ENCODE peak calls at places on chromosomes 2 and 18, in seven cellular contexts. One of them, this sample, is unnamed.
A peak's percentile ranks its signal among the peaks of the same experiment; 100 is the strongest.

GRCh38 chr18:68262697-68263293 is 452.1 kb downstream of the TMX3 start:
- DNase-seq in endodermal cell: no peak
- DNase-seq in epithelial cell of esophagus: peak; percentile 81
- DNase-seq in psoas muscle: no peak
- DNase-seq in fibroblast of the aortic adventitia: peak; percentile 70
- DNase-seq in endothelial cell of umbilical vein: peak; percentile 27
- DNase-seq in K562: no peak
- DNase-seq in this sample: no peak

GRCh38 chr2:191804711-191805230 is 42.1 kb downstream of the CAVIN2 start:
- DNase-seq in psoas muscle: no peak
- DNase-seq in epithelial cell of esophagus: no peak
- DNase-seq in endodermal cell: no peak
- DNase-seq in fibroblast of the aortic adventitia: no peak
- DNase-seq in endothelial cell of umbilical vein: no peak
- DNase-seq in K562: no peak
- DNase-seq in this sample: no peak

GRCh38 chr2:75238670-75239330 is 39.5 kb upstream of the TACR1 start:
- DNase-seq in psoas muscle: no peak
- DNase-seq in K562: no peak
- DNase-seq in endodermal cell: no peak
- DNase-seq in epithelial cell of esophagus: peak; percentile 80
- DNase-seq in fibroblast of the aortic adventitia: peak; percentile 77
- DNase-seq in endothelial cell of umbilical vein: no peak
- DNase-seq in this sample: no peak

GRCh38 chr2:143607446-143608110 is 478.4 kb downstream of the ARHGAP15 start:
- DNase-seq in fibroblast of the aortic adventitia: no peak
- DNase-seq in endothelial cell of umbilical vein: no peak
- DNase-seq in endodermal cell: no peak
- DNase-seq in psoas muscle: no peak
- DNase-seq in K562: no peak
- DNase-seq in epithelial cell of esophagus: no peak
- DNase-seq in this sample: no peak

GRCh38 chr2:30661173-30662107 is 145.8 kb downstream of the CAPN13 start:
- DNase-seq in endothelial cell of umbilical vein: no peak
- DNase-seq in fibroblast of the aortic adventitia: peak; percentile 38
- DNase-seq in endodermal cell: no peak
- DNase-seq in K562: peak; percentile 19
- DNase-seq in epithelial cell of esophagus: no peak
- DNase-seq in psoas muscle: no peak
- DNase-seq in this sample: no peak

GRCh38 chr18:77206676-77207370 is 42.8 kb upstream of the GALR1 start:
- DNase-seq in epithelial cell of esophagus: no peak
- DNase-seq in fibroblast of the aortic adventitia: peak; percentile 91
- DNase-seq in psoas muscle: peak; percentile 83
- DNase-seq in endodermal cell: no peak
- DNase-seq in endothelial cell of umbilical vein: no peak
- DNase-seq in K562: no peak
- DNase-seq in this sample: no peak

GRCh38 chr2:100662866-100663265 is 100.1 kb downstream of the PDCL3 start:
- DNase-seq in endothelial cell of umbilical vein: no peak
- DNase-seq in epithelial cell of esophagus: no peak
- DNase-seq in psoas muscle: no peak
- DNase-seq in fibroblast of the aortic adventitia: no peak
- DNase-seq in K562: no peak
- DNase-seq in endodermal cell: no peak
- DNase-seq in this sample: no peak

GRCh38 chr2:225091336-225091735 is 49.1 kb upstream of the DOCK10 start:
- DNase-seq in K562: no peak
- DNase-seq in endothelial cell of umbilical vein: no peak
- DNase-seq in epithelial cell of esophagus: peak; percentile 95
- DNase-seq in fibroblast of the aortic adventitia: peak; percentile 76
- DNase-seq in endodermal cell: no peak
- DNase-seq in psoas muscle: no peak
- DNase-seq in this sample: no peak

GRCh38 chr2:44748-45341 is 1.5 kb downstream of the FAM110C start:
- DNase-seq in K562: no peak
- DNase-seq in psoas muscle: no peak
- DNase-seq in endodermal cell: peak; percentile 55
- DNase-seq in epithelial cell of esophagus: peak; percentile 36
- DNase-seq in fibroblast of the aortic adventitia: no peak
- DNase-seq in endothelial cell of umbilical vein: no peak
- DNase-seq in this sample: peak; percentile 85

GRCh38 chr2:188576657-188577056 is 285.0 kb downstream of the GULP1 start:
- DNase-seq in epithelial cell of esophagus: no peak
- DNase-seq in endodermal cell: no peak
- DNase-seq in fibroblast of the aortic adventitia: peak; percentile 69
- DNase-seq in endothelial cell of umbilical vein: no peak
- DNase-seq in psoas muscle: no peak
- DNase-seq in K562: no peak
- DNase-seq in this sample: no peak

GRCh38 chr2:162138310-162138709 is 13.7 kb downstream of the GCG start:
- DNase-seq in endodermal cell: no peak
- DNase-seq in psoas muscle: no peak
- DNase-seq in endothelial cell of umbilical vein: no peak
- DNase-seq in epithelial cell of esophagus: no peak
- DNase-seq in K562: no peak
- DNase-seq in fibroblast of the aortic adventitia: no peak
- DNase-seq in this sample: no peak

GRCh38 chr2:234109321-234109720 is 58.8 kb downstream of the SPP2 start:
- DNase-seq in K562: no peak
- DNase-seq in fibroblast of the aortic adventitia: no peak
- DNase-seq in psoas muscle: no peak
- DNase-seq in endodermal cell: no peak
- DNase-seq in endothelial cell of umbilical vein: no peak
- DNase-seq in epithelial cell of esophagus: no peak
- DNase-seq in this sample: no peak

GRCh38 chr2:230925879-230926765 is 1.1 kb upstream of the GPR55 start:
- DNase-seq in psoas muscle: no peak
- DNase-seq in fibroblast of the aortic adventitia: no peak
- DNase-seq in endothelial cell of umbilical vein: no peak
- DNase-seq in K562: no peak
- DNase-seq in endodermal cell: peak; percentile 70
- DNase-seq in epithelial cell of esophagus: peak; percentile 46
- DNase-seq in this sample: no peak

GRCh38 chr2:206993512-206993911 is 54.2 kb downstream of the CPO start:
- DNase-seq in endodermal cell: no peak
- DNase-seq in K562: no peak
- DNase-seq in psoas muscle: no peak
- DNase-seq in fibroblast of the aortic adventitia: no peak
- DNase-seq in endothelial cell of umbilical vein: no peak
- DNase-seq in epithelial cell of esophagus: no peak
- DNase-seq in this sample: no peak

GRCh38 chr18:50311573-50312106 is 24.1 kb upstream of the CXXC1 start:
- DNase-seq in psoas muscle: no peak
- DNase-seq in endodermal cell: no peak
- DNase-seq in K562: no peak
- DNase-seq in epithelial cell of esophagus: no peak
- DNase-seq in fibroblast of the aortic adventitia: no peak
- DNase-seq in endothelial cell of umbilical vein: no peak
- DNase-seq in this sample: peak; percentile 47

GRCh38 chr2:191935247-191935646 is 88.4 kb upstream of the CAVIN2 start:
- DNase-seq in fibroblast of the aortic adventitia: no peak
- DNase-seq in endothelial cell of umbilical vein: no peak
- DNase-seq in epithelial cell of esophagus: no peak
- DNase-seq in endodermal cell: peak; percentile 47
- DNase-seq in K562: no peak
- DNase-seq in psoas muscle: no peak
- DNase-seq in this sample: no peak

GRCh38 chr18:49813071-49813320 is 337 bp downstream of the ACAA2 start:
- DNase-seq in endodermal cell: no peak
- DNase-seq in psoas muscle: peak; percentile 62
- DNase-seq in epithelial cell of esophagus: peak; percentile 25
- DNase-seq in fibroblast of the aortic adventitia: peak; percentile 41
- DNase-seq in endothelial cell of umbilical vein: peak; percentile 64
- DNase-seq in K562: peak; percentile 18
- DNase-seq in this sample: no peak

GRCh38 chr2:132441051-132441450 is 24.4 kb downstream of the GPR39 start:
- DNase-seq in psoas muscle: no peak
- DNase-seq in epithelial cell of esophagus: no peak
- DNase-seq in K562: no peak
- DNase-seq in endodermal cell: no peak
- DNase-seq in fibroblast of the aortic adventitia: no peak
- DNase-seq in endothelial cell of umbilical vein: no peak
- DNase-seq in this sample: no peak

GRCh38 chr2:219574509-219575311 is 2.6 kb downstream of the INHA start:
- DNase-seq in endothelial cell of umbilical vein: no peak
- DNase-seq in endodermal cell: no peak
- DNase-seq in epithelial cell of esophagus: no peak
- DNase-seq in psoas muscle: no peak
- DNase-seq in fibroblast of the aortic adventitia: no peak
- DNase-seq in K562: no peak
- DNase-seq in this sample: no peak

GRCh38 chr2:119702918-119703401 is 24.0 kb downstream of the TMEM177 start:
- DNase-seq in endothelial cell of umbilical vein: peak; percentile 67
- DNase-seq in K562: peak; percentile 83
- DNase-seq in psoas muscle: peak; percentile 80
- DNase-seq in epithelial cell of esophagus: peak; percentile 62
- DNase-seq in fibroblast of the aortic adventitia: peak; percentile 60
- DNase-seq in endodermal cell: peak; percentile 96
- DNase-seq in this sample: peak; percentile 75

GRCh38 chr18:24937624-24938285 is 414.2 kb downstream of the ZNF521 start:
- DNase-seq in psoas muscle: no peak
- DNase-seq in fibroblast of the aortic adventitia: no peak
- DNase-seq in epithelial cell of esophagus: no peak
- DNase-seq in K562: no peak
- DNase-seq in endodermal cell: no peak
- DNase-seq in endothelial cell of umbilical vein: no peak
- DNase-seq in this sample: no peak

GRCh38 chr2:73920577-73921545 is 5.8 kb upstream of the DGUOK start:
- DNase-seq in psoas muscle: peak; percentile 57
- DNase-seq in endodermal cell: peak; percentile 92
- DNase-seq in endothelial cell of umbilical vein: peak; percentile 16
- DNase-seq in epithelial cell of esophagus: peak; percentile 36
- DNase-seq in K562: peak; percentile 87
- DNase-seq in fibroblast of the aortic adventitia: no peak
- DNase-seq in this sample: peak; percentile 43

GRCh38 chr2:174492963-174493431 is 6.2 kb upstream of the GPR155 start:
- DNase-seq in K562: no peak
- DNase-seq in endothelial cell of umbilical vein: no peak
- DNase-seq in endodermal cell: no peak
- DNase-seq in epithelial cell of esophagus: no peak
- DNase-seq in psoas muscle: no peak
- DNase-seq in fibroblast of the aortic adventitia: peak; percentile 4
- DNase-seq in this sample: no peak
- H3K4me3 ChIP-seq in K562: no peak overlapping the region
- H3K4me3 ChIP-seq in endothelial cell of umbilical vein: no peak overlapping the region
- H3K4me3 ChIP-seq in endodermal cell: no peak overlapping the region
- H3K4me3 ChIP-seq in epithelial cell of esophagus: no peak overlapping the region
- H3K4me3 ChIP-seq in psoas muscle: no peak overlapping the region
- H3K4me3 ChIP-seq in fibroblast of the aortic adventitia: no peak overlapping the region
- H3K4me3 ChIP-seq in this sample: no peak overlapping the region

GRCh38 chr2:11953258-11953657 is 206.8 kb downstream of the LPIN1 start:
- DNase-seq in K562: no peak
- DNase-seq in endodermal cell: no peak
- DNase-seq in psoas muscle: no peak
- DNase-seq in fibroblast of the aortic adventitia: no peak
- DNase-seq in endothelial cell of umbilical vein: no peak
- DNase-seq in epithelial cell of esophagus: no peak
- DNase-seq in this sample: no peak

GRCh38 chr2:11945139-11946126 is 199.0 kb downstream of the LPIN1 start:
- DNase-seq in psoas muscle: no peak
- DNase-seq in endodermal cell: no peak
- DNase-seq in fibroblast of the aortic adventitia: no peak
- DNase-seq in epithelial cell of esophagus: no peak
- DNase-seq in endothelial cell of umbilical vein: no peak
- DNase-seq in K562: no peak
- DNase-seq in this sample: no peak

GRCh38 chr2:11955314-11955713 is 208.9 kb downstream of the LPIN1 start:
- DNase-seq in endodermal cell: no peak
- DNase-seq in endothelial cell of umbilical vein: no peak
- DNase-seq in epithelial cell of esophagus: peak; percentile 26
- DNase-seq in K562: no peak
- DNase-seq in psoas muscle: no peak
- DNase-seq in fibroblast of the aortic adventitia: peak; percentile 18
- DNase-seq in this sample: no peak

GRCh38 chr2:11950894-11951293 is 204.5 kb downstream of the LPIN1 start:
- DNase-seq in endothelial cell of umbilical vein: no peak
- DNase-seq in K562: no peak
- DNase-seq in psoas muscle: no peak
- DNase-seq in fibroblast of the aortic adventitia: no peak
- DNase-seq in endodermal cell: no peak
- DNase-seq in epithelial cell of esophagus: peak; percentile 66
- DNase-seq in this sample: no peak

GRCh38 chr2:11949732-11950503 is 203.5 kb downstream of the LPIN1 start:
- DNase-seq in epithelial cell of esophagus: peak; percentile 5
- DNase-seq in endothelial cell of umbilical vein: no peak
- DNase-seq in endodermal cell: no peak
- DNase-seq in fibroblast of the aortic adventitia: no peak
- DNase-seq in psoas muscle: no peak
- DNase-seq in K562: no peak
- DNase-seq in this sample: no peak
- H3K4me3 ChIP-seq in epithelial cell of esophagus: no peak overlapping the region
- H3K4me3 ChIP-seq in endothelial cell of umbilical vein: no peak overlapping the region
- H3K4me3 ChIP-seq in endodermal cell: no peak overlapping the region
- H3K4me3 ChIP-seq in fibroblast of the aortic adventitia: no peak overlapping the region
- H3K4me3 ChIP-seq in psoas muscle: no peak overlapping the region
- H3K4me3 ChIP-seq in K562: no peak overlapping the region
- H3K4me3 ChIP-seq in this sample: no peak overlapping the region

DNA sequence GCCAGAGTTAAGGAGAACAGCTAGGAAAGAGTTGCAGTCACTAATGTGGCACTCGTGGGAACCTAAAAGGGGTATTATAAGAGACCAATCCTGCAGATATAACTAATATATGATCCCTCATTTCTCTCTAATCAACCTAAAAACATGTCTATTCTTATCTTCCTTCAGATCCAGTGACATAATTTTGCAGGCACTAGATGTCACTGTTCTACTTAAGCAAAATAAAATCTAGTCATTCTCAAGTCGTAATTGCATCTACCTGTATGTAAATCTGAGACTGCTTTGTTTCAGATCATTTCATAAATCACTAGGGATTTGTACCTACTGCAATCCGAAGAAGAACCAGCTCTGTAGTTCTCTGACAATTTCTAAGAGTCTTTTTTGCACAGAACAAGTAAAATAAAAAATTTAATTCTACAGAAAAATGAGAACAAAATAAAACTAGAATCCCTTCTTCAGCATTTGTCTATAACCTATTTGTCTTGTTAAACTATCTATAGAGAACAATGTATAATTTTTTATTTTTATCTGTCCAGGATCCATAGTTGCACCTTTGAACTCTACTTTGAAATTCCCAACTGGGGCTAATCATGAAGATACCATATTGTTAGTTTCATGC is 56.5 kb upstream of the ERBB4 start:
- DNase-seq in endodermal cell: no peak
- DNase-seq in psoas muscle: no peak
- DNase-seq in K562: no peak
- DNase-seq in epithelial cell of esophagus: peak; percentile 71
- DNase-seq in endothelial cell of umbilical vein: no peak
- DNase-seq in fibroblast of the aortic adventitia: peak; percentile 26
- DNase-seq in this sample: no peak
- H3K4me3 ChIP-seq in endodermal cell: no peak overlapping the region
- H3K4me3 ChIP-seq in psoas muscle: no peak overlapping the region
- H3K4me3 ChIP-seq in K562: no peak overlapping the region
- H3K4me3 ChIP-seq in epithelial cell of esophagus: no peak overlapping the region
- H3K4me3 ChIP-seq in endothelial cell of umbilical vein: no peak overlapping the region
- H3K4me3 ChIP-seq in fibroblast of the aortic adventitia: no peak overlapping the region
- H3K4me3 ChIP-seq in this sample: no peak overlapping the region

DNA sequence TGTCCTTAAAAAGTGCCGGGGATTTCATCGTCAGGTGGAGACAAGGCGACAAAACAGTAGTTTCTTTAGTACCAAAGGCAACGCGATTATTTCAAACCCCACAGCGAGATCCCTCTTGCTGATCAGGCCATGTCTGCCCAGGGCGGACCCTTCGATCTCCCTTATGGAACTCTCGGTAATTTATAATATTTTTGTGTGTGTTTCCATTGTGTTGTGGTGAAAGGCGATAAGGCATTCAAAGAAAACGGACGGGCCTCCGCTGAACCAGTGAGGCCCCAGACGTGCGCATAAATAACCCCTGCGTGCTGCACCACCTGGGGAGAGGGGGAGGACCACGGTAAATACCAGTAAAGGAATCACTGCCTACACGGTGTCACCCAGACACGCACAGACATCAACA is 1.4 kb upstream of the GAD1 start:
- DNase-seq in epithelial cell of esophagus: no peak
- DNase-seq in fibroblast of the aortic adventitia: no peak
- DNase-seq in endothelial cell of umbilical vein: no peak
- DNase-seq in psoas muscle: no peak
- DNase-seq in endodermal cell: no peak
- DNase-seq in K562: no peak
- DNase-seq in this sample: no peak
- H3K4me3 ChIP-seq in epithelial cell of esophagus: no peak overlapping the region
- H3K4me3 ChIP-seq in fibroblast of the aortic adventitia: no peak overlapping the region
- H3K4me3 ChIP-seq in endothelial cell of umbilical vein: no peak overlapping the region
- H3K4me3 ChIP-seq in psoas muscle: peak overlapping the region; percentile 66
- H3K4me3 ChIP-seq in endodermal cell: peak overlapping the region; percentile 91
- H3K4me3 ChIP-seq in K562: no peak overlapping the region
- H3K4me3 ChIP-seq in this sample: no peak overlapping the region

This sample was measured in right lobe of liver.